ENCODE peak calls at places on chromosomes 16 and 17, in four cellular contexts. T is cardiac muscle cell, G is dorsolateral prefrontal cortex, O is adrenal gland. I is an unnamed sample.

GRCh38 chr16:58018803-58019202 is 6.8 kb upstream of the MMP15 start:
- DNase-seq in T (no peak), G (no peak), O (no peak), I (no peak)

GRCh38 chr16:62254847-62255246 is 218.6 kb upstream of the CDH8 start:
- DNase-seq in T (no peak), G (no peak), O (no peak), I (no peak)

GRCh38 chr17:4318596-4318995 is 47.9 kb downstream of the UBE2G1 start:
- DNase-seq in T (no peak), G (no peak), O (no peak), I (no peak)

GRCh38 chr16:84970447-84971127 is 40.7 kb downstream of the ZDHHC7 start:
- DNase-seq in T (peak; percentile 81), G (peak; percentile 76), O (peak; percentile 68), I (peak; percentile 84)

GRCh38 chr16:30666681-30667080 is 8.4 kb downstream of the FBRS start:
- DNase-seq in T (peak; percentile 41), G (no peak), O (no peak), I (no peak)

GRCh38 chr16:14300631-14301149 is 229.6 kb downstream of the MRTFB start:
- DNase-seq in T (peak; percentile 89), G (no peak), O (peak; percentile 85), I (peak; percentile 85)

GRCh38 chr16:89623511-89624232 is 10.2 kb downstream of the DPEP1 start:
- DNase-seq in T (peak; percentile 57), G (no peak), O (no peak), I (no peak)

GRCh38 chr16:15858921-15859668 is 2.3 kb upstream of the MYH11 start:
- DNase-seq in T (no peak), G (no peak), O (no peak), I (no peak)

GRCh38 chr16:13793788-13794461 is 126.0 kb upstream of the ERCC4 start:
- DNase-seq in T (no peak), G (no peak), O (peak; percentile 20), I (no peak)

GRCh38 chr17:64537488-64537887 is 30.7 kb downstream of the CEP95 start:
- DNase-seq in T (peak; percentile 16), G (no peak), O (no peak), I (no peak)

GRCh38 chr17:60390881-60391418 is 983 bp downstream of the USP32 start:
- DNase-seq in T (peak; percentile 62), G (no peak), O (peak; percentile 38), I (peak; percentile 43)

GRCh38 chr17:57955183-57955952 is at the start of gene CUEDC1:
- DNase-seq in T (peak; percentile 70), G (peak; percentile 68), O (peak; percentile 74), I (peak; percentile 82)

GRCh38 chr17:71801301-71801700 is 319.5 kb upstream of the SOX9 start:
- DNase-seq in T (peak; percentile 3), G (no peak), O (no peak), I (peak; percentile 27)

GRCh38 chr17:9401434-9401833 is 174.2 kb downstream of the STX8 start:
- DNase-seq in T (peak; percentile 29), G (no peak), O (no peak), I (no peak)

GRCh38 chr16:69105501-69106361 is at the start of gene HAS3:
- DNase-seq in T (peak; percentile 70), G (no peak), O (peak; percentile 29), I (peak; percentile 77)

GRCh38 chr17:66508896-66509843 is 206.8 kb downstream of the PRKCA start:
- DNase-seq in T (peak; percentile 63), G (no peak), O (peak; percentile 71), I (peak; percentile 72)

GRCh38 chr16:11757671-11758545 is 15.3 kb upstream of the TXNDC11 start:
- DNase-seq in T (peak; percentile 77), G (no peak), O (peak; percentile 60), I (no peak)

GRCh38 chr17:44555056-44555455 is 2.2 kb upstream of the FZD2 start:
- DNase-seq in T (no peak), G (no peak), O (no peak), I (no peak)

GRCh38 chr16:8996891-8997290 is 33.2 kb upstream of the USP7 start:
- DNase-seq in T (no peak), G (no peak), O (no peak), I (no peak)

GRCh38 chr17:37801131-37801530 is 56.3 kb upstream of the HNF1B start:
- DNase-seq in T (no peak), G (no peak), O (no peak), I (no peak)

GRCh38 chr17:79338589-79338988 is 264.0 kb downstream of the ENGASE start:
- DNase-seq in T (peak; percentile 2), G (no peak), O (no peak), I (no peak)

GRCh38 chr17:59417452-59417851 is 86.0 kb downstream of the YPEL2 start:
- DNase-seq in T (no peak), G (no peak), O (no peak), I (no peak)

GRCh38 chr17:31558748-31559646 is 167.5 kb downstream of the RAB11FIP4 start:
- DNase-seq in T (peak; percentile 83), G (peak; percentile 40), O (peak; percentile 81), I (peak; percentile 83)

GRCh38 chr16:49484454-49484853 is 110.8 kb downstream of the C16orf78 start:
- DNase-seq in T (peak; percentile 39), G (no peak), O (peak; percentile 62), I (peak; percentile 84)

GRCh38 chr16:80804451-80805383 is at the start of gene CDYL2:
- DNase-seq in T (peak; percentile 53), G (no peak), O (no peak), I (peak; percentile 40)

GRCh38 chr17:83196973-83197880 is 117.8 kb downstream of the METRNL start:
- DNase-seq in T (no peak), G (no peak), O (peak; percentile 11), I (peak; percentile 1)

GRCh38 chr16:28873543-28874201 is 4.6 kb upstream of the ATP2A1 start:
- DNase-seq in T (peak; percentile 12), G (no peak), O (no peak), I (no peak)

GRCh38 chr16:15777533-15778203 is 79.2 kb downstream of the MYH11 start:
- DNase-seq in T (peak; percentile 75), G (no peak), O (no peak), I (peak; percentile 28)

GRCh38 chr16:68356249-68356918 is 45.6 kb downstream of the PRMT7 start:
- DNase-seq in T (no peak), G (no peak), O (peak; percentile 75), I (no peak)

GRCh38 chr17:6775871-6776405 is at the start of gene FBXO39:
- DNase-seq in T (peak; percentile 24), G (no peak), O (no peak), I (no peak)

GRCh38 chr16:19116711-19117449 is 3.1 kb downstream of the ITPRIPL2 start:
- DNase-seq in T (no peak), G (no peak), O (no peak), I (no peak)

GRCh38 chr17:83005639-83006038 is 73.8 kb upstream of the METRNL start:
- DNase-seq in T (no peak), G (no peak), O (no peak), I (no peak)

GRCh38 chr17:77618173-77618572 is 340.3 kb upstream of the TNRC6C start:
- DNase-seq in T (no peak), G (no peak), O (no peak), I (no peak)

GRCh38 chr16:9053006-9053601 is 38.3 kb upstream of the HAPSTR1 start:
- DNase-seq in T (peak; percentile 93), G (no peak), O (peak; percentile 78), I (peak; percentile 29)

DNA sequence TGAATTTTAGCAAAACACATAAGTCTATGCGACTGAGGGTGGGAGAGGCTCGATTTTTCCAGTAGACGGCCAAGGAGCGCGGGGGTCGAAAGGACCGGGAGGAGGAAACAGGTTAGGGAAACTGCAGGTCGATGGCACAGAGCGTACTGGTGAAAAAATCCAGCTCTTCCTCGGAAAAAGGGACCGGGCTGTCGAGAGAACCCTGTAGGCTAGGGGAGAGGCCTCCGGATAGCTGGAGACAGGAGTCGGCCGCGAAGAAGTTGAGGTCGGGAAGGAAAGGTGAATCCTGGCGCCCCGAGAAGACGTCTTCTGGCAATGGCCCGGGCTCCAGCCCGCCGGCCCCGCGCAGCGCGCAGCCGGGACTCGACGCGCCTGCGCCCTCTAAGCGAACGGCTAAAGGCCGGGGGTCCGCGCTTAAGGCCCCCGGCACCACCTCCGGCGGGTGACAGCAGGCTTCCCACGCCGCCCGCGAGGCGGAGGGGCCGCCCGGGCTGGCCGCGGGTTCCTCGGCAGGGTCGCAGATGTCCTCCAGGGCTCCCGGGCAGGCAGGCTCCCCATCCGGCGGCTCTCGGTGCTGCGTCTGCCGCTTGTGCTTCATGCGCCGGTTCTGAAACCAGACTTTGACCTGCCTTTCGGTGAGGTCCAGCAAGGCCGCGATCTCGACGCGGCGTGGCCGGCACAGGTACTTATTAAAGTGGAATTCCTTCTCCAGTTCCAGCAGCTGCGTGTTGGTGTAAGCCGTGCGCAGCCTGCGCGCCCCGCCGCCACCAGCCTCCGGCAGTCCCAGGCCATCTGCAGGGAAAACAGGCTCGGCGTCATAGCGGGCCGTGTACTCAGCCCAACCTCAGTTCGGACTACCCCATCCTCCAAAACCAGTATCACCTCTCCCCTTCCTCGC is 1.7 kb downstream of the HOXB2 start:
- DNase-seq in T (peak; percentile 65), G (no peak), O (peak; percentile 48), I (peak; percentile 38)
- TF ChIP-seq CTCF in T (no peak), G (no peak), O (no peak), I (no peak)

DNA sequence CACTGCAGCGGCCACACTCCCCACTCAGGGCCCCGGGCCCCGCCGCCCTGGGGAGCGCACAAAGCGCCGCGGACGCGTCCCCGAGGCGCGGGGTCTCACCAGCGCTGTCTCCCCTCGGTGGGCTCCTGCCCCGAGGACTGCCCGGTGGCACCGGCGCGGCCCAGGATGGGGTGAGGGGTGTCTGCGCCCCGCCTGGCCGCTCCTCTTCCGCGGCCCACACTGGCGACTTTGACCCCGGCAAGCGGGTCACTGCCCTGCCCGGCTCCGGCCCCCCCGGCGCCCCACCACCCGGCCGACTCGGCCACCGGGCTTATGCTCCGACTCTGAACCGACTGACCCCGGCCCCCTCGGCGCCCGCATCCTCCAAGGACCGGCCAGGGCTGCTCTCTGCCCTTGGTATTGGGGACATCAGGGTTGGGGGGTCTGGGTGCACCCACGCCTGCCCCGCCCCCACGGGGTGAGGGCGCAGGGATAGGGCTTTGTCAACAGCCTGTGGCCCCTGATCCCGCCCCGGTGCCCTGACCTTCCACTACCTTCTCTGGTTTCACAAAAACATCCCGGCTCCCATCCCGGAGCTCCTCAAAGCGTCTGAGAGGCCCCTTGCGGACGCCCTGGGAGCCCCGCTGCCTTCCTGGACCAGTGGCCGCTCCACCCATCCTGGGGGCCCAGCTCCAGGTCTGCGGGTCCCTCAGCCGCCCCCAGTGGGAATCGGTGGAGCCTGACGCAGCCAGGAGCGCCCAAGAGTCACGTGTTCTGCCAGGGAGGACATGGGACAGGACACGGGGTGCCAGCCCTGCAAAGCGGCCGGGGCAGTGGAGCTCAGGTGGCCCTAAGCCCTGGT is 829 bp downstream of the GCGR start:
- DNase-seq in T (no peak), G (no peak), O (no peak), I (peak; percentile 54)
- H3K27ac ChIP-seq in T (no peak overlapping the region), G (no peak overlapping the region), O (no peak overlapping the region), I (no peak overlapping the region)

GRCh38 chr17:40820228-40820838 is 2.1 kb downstream of the KRT10 start:
- DNase-seq in T (no peak), G (no peak), O (no peak), I (no peak)
- H3K4me3 ChIP-seq in T (no peak overlapping the region), G (no peak overlapping the region), O (peak overlapping the region; percentile 93), I (no peak overlapping the region)

DNA sequence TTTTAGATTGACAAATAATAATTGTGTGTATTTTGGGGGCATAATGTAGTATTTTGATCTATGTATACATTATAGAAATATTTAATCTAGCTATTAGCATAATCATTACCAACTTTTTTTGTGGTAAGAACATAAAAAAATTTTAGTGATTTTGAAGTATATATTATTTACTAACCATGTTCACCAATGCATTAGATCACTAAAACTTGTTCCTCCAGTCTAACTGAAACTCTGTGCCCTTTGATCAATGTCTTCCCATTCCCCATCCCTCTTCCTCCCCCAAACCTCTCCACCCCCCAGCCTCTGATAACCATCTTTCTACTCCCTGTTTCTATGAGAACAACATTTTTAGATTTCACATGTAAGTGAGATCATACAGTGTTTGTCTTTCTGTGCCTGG is 8.5 kb downstream of the EFCAB13 start:
- DNase-seq in T (no peak), G (no peak), O (no peak), I (no peak)
- TF ChIP-seq CTCF in T (no peak), G (no peak), O (no peak), I (no peak)